ENCODE peak calls at places on chromosomes 7 and 10, in six cellular contexts. C, P, O, A, S and N are unnamed samples.

GRCh38 chr10:93294004-93294403 is 188.1 kb downstream of the MYOF start:
- DNase-seq in A (no peak), O (no peak), P (no peak), C (no peak), S (peak), N (no peak)

GRCh38 chr7:5231811-5232484 is 41.9 kb downstream of the WIPI2 start:
- DNase-seq in P (no peak), A (no peak), C (peak), S (no peak), O (no peak), N (no peak)

GRCh38 chr7:134943785-134944400 is 42.4 kb upstream of the AGBL3 start:
- DNase-seq in S (peak), P (no peak), C (no peak), O (peak), A (no peak), N (peak)

GRCh38 chr7:2595258-2595860 is 36.4 kb upstream of the TTYH3 start:
- DNase-seq in O (no peak), P (no peak), A (no peak), C (no peak), S (no peak), N (no peak)

GRCh38 chr7:102390697-102391484 is 5.3 kb upstream of the PRKRIP1 start:
- DNase-seq in S (peak), A (peak), C (peak), O (peak), P (peak), N (peak)

GRCh38 chr7:115782716-115783460 is 247.7 kb downstream of the TFEC start:
- DNase-seq in P (peak), S (no peak), O (no peak), C (no peak), A (no peak), N (peak)

GRCh38 chr7:98760201-98760651 is 109.6 kb downstream of the TMEM130 start:
- DNase-seq in O (no peak), P (peak), C (no peak), A (no peak), S (no peak), N (no peak)

GRCh38 chr7:137915266-137915665 is 68.5 kb upstream of the DGKI start:
- DNase-seq in S (no peak), A (no peak), C (no peak), O (no peak), P (no peak), N (no peak)

GRCh38 chr10:1070939-1071338 is 14.8 kb downstream of the WDR37 start:
- DNase-seq in O (no peak), P (peak), S (no peak), C (no peak), A (no peak), N (no peak)

GRCh38 chr7:130430841-130431713 is 9.7 kb downstream of the CEP41 start:
- DNase-seq in C (no peak), A (peak), S (no peak), O (no peak), P (peak), N (peak)

GRCh38 chr7:135447783-135448182 is 62.1 kb downstream of the CNOT4 start:
- DNase-seq in A (no peak), P (no peak), S (no peak), C (no peak), O (no peak), N (no peak)

GRCh38 chr7:135343361-135343760 is 109.7 kb downstream of the STRA8 start:
- DNase-seq in C (no peak), P (no peak), O (no peak), A (no peak), S (no peak), N (no peak)

GRCh38 chr10:12919574-12919973 is 81.9 kb downstream of the CCDC3 start:
- DNase-seq in S (no peak), P (no peak), C (no peak), O (no peak), A (no peak), N (no peak)

GRCh38 chr7:33061282-33061928 is 1.2 kb downstream of the NT5C3A start:
- DNase-seq in A (no peak), P (no peak), S (no peak), O (no peak), C (no peak), N (no peak)

GRCh38 chr7:16741676-16742075 is 11.9 kb upstream of the TSPAN13 start:
- DNase-seq in A (no peak), C (no peak), S (no peak), P (peak), O (no peak), N (no peak)

GRCh38 chr7:16740996-16741395 is 12.6 kb upstream of the TSPAN13 start:
- DNase-seq in S (no peak), P (no peak), A (no peak), O (no peak), C (no peak), N (no peak)

GRCh38 chr7:16742547-16742946 is 11.0 kb upstream of the TSPAN13 start:
- DNase-seq in P (no peak), S (no peak), A (no peak), C (no peak), O (no peak), N (no peak)

GRCh38 chr7:16744518-16745250 is 8.9 kb upstream of the TSPAN13 start:
- DNase-seq in C (no peak), O (peak), P (no peak), S (no peak), A (no peak), N (no peak)

DNA sequence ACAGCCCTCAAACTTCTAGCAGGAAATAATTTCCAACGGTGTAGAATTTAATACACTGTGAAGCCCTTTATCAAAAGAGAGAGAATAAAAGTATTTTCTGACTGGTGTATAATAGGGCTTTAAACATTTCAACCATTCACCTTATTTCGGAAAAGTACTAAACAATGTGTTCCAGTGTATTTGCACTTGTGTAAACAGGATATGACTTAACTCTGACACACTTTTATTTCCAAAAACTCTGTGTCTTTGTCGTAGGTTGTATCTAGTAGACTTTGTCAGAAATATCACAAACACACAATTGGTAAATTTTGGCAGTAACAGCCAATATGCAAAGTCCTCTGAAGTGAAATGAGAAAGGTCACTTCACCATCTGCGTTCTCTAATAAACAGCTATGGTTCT is 10.3 kb upstream of the TSPAN13 start:
- DNase-seq in P (peak), C (no peak), S (no peak), O (no peak), A (peak), N (no peak)
- H3K27ac ChIP-seq in P (no peak), C (no peak), S (no peak), O (no peak), A (no peak), N (no peak)

GRCh38 chr10:49309691-49310371 is 10.9 kb downstream of the C10orf71 start:
- DNase-seq in A (no peak), P (no peak), S (no peak), C (no peak), O (no peak), N (no peak)
- H3K27ac ChIP-seq in A (no peak), P (no peak), S (no peak), C (peak), O (no peak), N (no peak)

GRCh38 chr10:85228726-85229125 is 900.3 kb downstream of the CCSER2 start:
- DNase-seq in S (no peak), O (no peak), A (no peak), C (no peak), P (no peak), N (no peak)
- H3K27ac ChIP-seq in S (no peak), O (no peak), A (no peak), C (no peak), P (no peak), N (no peak)

DNA sequence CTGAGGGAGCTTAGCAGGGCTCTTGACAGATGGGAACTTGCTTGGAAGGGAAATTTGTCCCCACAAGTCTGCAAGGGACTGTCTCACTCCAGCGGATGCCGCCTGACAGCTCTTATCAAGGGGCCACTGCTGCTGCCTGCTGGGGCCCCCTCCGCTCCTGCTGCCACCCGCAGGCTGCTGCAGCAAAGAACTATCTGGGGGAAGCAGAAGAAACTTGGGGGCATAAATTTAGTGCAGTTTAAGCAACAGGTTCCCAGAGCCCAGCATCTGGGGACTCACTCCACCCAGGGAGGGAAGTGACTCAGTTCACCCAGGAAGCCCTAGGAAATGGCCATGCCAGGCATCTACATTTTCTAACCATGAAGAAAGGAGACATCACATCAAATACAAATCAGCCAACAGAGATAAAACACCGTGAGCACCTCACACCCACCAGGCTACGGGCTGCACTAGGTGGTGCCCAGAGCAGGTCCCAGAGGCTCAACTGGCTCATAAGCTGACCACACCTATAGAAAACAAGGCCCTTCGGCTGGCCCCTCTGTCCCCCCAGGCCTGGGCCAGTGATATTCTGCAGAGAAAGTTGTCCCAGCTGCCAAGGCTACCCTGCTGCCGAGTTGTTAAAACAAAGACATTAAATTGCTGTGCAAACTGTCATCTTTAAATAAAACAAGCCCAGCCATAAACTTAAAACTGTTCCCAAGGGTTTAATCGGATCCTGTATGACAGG is 3.7 kb downstream of the RGS10 start:
- DNase-seq in O (no peak), S (no peak), P (no peak), A (no peak), C (no peak), N (no peak)
- H3K27ac ChIP-seq in O (no peak), S (peak), P (no peak), A (no peak), C (no peak), N (no peak)

GRCh38 chr10:69467928-69468770 is 16.9 kb downstream of the TSPAN15 start:
- DNase-seq in C (no peak), P (no peak), O (peak), A (no peak), S (no peak), N (no peak)
- H3K27ac ChIP-seq in C (peak), P (no peak), O (no peak), A (no peak), S (no peak), N (peak)

GRCh38 chr10:58641708-58642107 is 129.0 kb downstream of the BICC1 start:
- DNase-seq in O (no peak), A (no peak), P (peak), C (no peak), S (no peak), N (no peak)
- H3K27ac ChIP-seq in O (no peak), A (no peak), P (peak), C (peak), S (no peak), N (peak)

GRCh38 chr7:82388138-82388537 is 55.4 kb downstream of the CACNA2D1 start:
- DNase-seq in C (no peak), S (no peak), A (no peak), P (no peak), O (no peak), N (no peak)
- H3K27ac ChIP-seq in C (no peak), S (no peak), A (no peak), P (no peak), O (no peak), N (no peak)

GRCh38 chr7:13989944-13990295 is 454 bp upstream of the ETV1 start:
- DNase-seq in O (no peak), S (peak), P (no peak), A (no peak), C (no peak), N (no peak)

GRCh38 chr7:13989138-13989943 is at the start of gene ETV1:
- DNase-seq in S (peak), A (no peak), P (peak), C (peak), O (peak), N (peak)

GRCh38 chr7:13988011-13988410 is 1.5 kb downstream of the ETV1 start:
- DNase-seq in C (no peak), S (no peak), O (peak), A (no peak), P (peak), N (peak)

GRCh38 chr7:13987395-13987794 is 2.1 kb downstream of the ETV1 start:
- DNase-seq in S (no peak), P (peak), O (no peak), C (no peak), A (no peak), N (no peak)

GRCh38 chr7:13988765-13989137 is 715 bp downstream of the ETV1 start:
- DNase-seq in P (peak), S (no peak), C (no peak), O (peak), A (no peak), N (peak)
- H3K27ac ChIP-seq in P (peak), S (no peak), C (peak), O (peak), A (no peak), N (peak)

GRCh38 chr7:74479066-74479781 is 25.5 kb downstream of the GTF2IRD1 start:
- DNase-seq in A (no peak), C (peak), O (no peak), P (peak), S (no peak), N (no peak)
- H3K27ac ChIP-seq in A (peak), C (peak), O (no peak), P (peak), S (peak), N (peak)